ENCODE peak calls at places on chromosomes 7 and 10, in four cellular contexts. D is Ammon's horn, B is GM13977, I is amygdala. P is an unnamed sample.

GRCh38 chr7:43112088-43112940 is at the start of gene HECW1:
- DNase-seq in D (peak), I (no peak), B (peak), P (no peak)

GRCh38 chr10:48759113-48759901 is 74.6 kb downstream of the WDFY4 start:
- DNase-seq in I (no peak), B (no peak), D (no peak), P (no peak)

GRCh38 chr10:69413221-69413865 is 3.4 kb downstream of the TACR2 start:
- DNase-seq in B (peak), D (peak), I (no peak), P (peak)

GRCh38 chr10:128067691-128068397 is 58.4 kb downstream of the MKI67 start:
- DNase-seq in B (no peak), D (no peak), I (no peak), P (no peak)

GRCh38 chr10:97961979-97962378 is 68.4 kb downstream of the CRTAC1 start:
- DNase-seq in D (no peak), B (no peak), I (no peak), P (no peak)

GRCh38 chr7:147311332-147311731 is 1194.7 kb downstream of the CNTNAP2 start:
- DNase-seq in D (no peak), I (no peak), B (no peak), P (no peak)

GRCh38 chr7:27826347-27826746 is 86.4 kb downstream of the TAX1BP1 start:
- DNase-seq in I (no peak), D (no peak), B (no peak), P (no peak)

GRCh38 chr10:117997673-117998072 is 49.1 kb downstream of the RAB11FIP2 start:
- DNase-seq in D (no peak), I (no peak), B (no peak), P (no peak)

GRCh38 chr7:17027143-17027802 is 145.5 kb upstream of the AGR3 start:
- DNase-seq in B (no peak), D (peak), I (no peak), P (no peak)

GRCh38 chr10:33126118-33126517 is 168.1 kb upstream of the ITGB1 start:
- DNase-seq in B (no peak), I (no peak), D (no peak), P (no peak)

GRCh38 chr10:49384268-49384953 is 11.5 kb downstream of the DRGX start:
- DNase-seq in B (no peak), D (no peak), I (no peak), P (no peak)

GRCh38 chr7:2247141-2247985 is 5.3 kb downstream of the NUDT1 start:
- DNase-seq in B (peak), D (no peak), I (no peak), P (no peak)

GRCh38 chr10:76080991-76081390 is 649.6 kb downstream of the LRMDA start:
- DNase-seq in B (no peak), I (no peak), D (no peak), P (no peak)

GRCh38 chr10:129078746-129079480 is 388.1 kb upstream of the MGMT start:
- DNase-seq in I (no peak), D (no peak), B (no peak), P (no peak)

GRCh38 chr10:35577915-35578607 is 27.1 kb upstream of the GJD4 start:
- DNase-seq in D (no peak), B (no peak), I (no peak), P (no peak)

P was measured in frontal cortex.